ENCODE peak calls at places on chromosomes 11 and 22, in four cellular contexts. C is GM12878, R is K562, D is SK-N-SH. M is an unnamed sample.

GRCh38 chr11:43486141-43486540 is 127.4 kb downstream of the TTC17 start:
- DNase-seq in D (no peak), R (peak), C (no peak), M (no peak)

GRCh38 chr11:104700609-104701008 is 197.7 kb downstream of the CASP12 start:
- DNase-seq in D (no peak), R (no peak), C (no peak), M (no peak)

GRCh38 chr11:14300661-14301304 is 58.2 kb downstream of the RRAS2 start:
- DNase-seq in R (peak), C (no peak), D (peak), M (peak)

GRCh38 chr11:88535916-88536547 is 198.5 kb upstream of the CTSC start:
- DNase-seq in D (no peak), C (no peak), R (no peak), M (no peak)

GRCh38 chr11:124114942-124115781 is at the start of gene VWA5A:
- DNase-seq in D (peak), C (peak), R (peak), M (peak)

GRCh38 chr11:113085446-113085845 is 124.2 kb downstream of the NCAM1 start:
- DNase-seq in C (no peak), D (no peak), R (no peak), M (no peak)

GRCh38 chr11:72570893-72571741 is 103.1 kb downstream of the PDE2A start:
- DNase-seq in D (no peak), C (no peak), R (no peak), M (no peak)

GRCh38 chr22:41544671-41545476 is 604 bp upstream of the POLR3H start:
- DNase-seq in C (no peak), R (no peak), D (no peak), M (no peak)

GRCh38 chr11:31295308-31295707 is 74.2 kb downstream of the DCDC1 start:
- DNase-seq in D (no peak), R (no peak), C (no peak), M (no peak)

GRCh38 chr22:30208631-30209603 is 37.6 kb downstream of the LIF start:
- DNase-seq in R (peak), D (peak), C (no peak), M (no peak)

GRCh38 chr11:31995525-31996123 is 95.2 kb upstream of the RCN1 start:
- DNase-seq in R (no peak), D (no peak), C (peak), M (no peak)

GRCh38 chr11:65524747-65525658 is at the start of gene SCYL1:
- DNase-seq in C (no peak), D (peak), R (peak), M (peak)

GRCh38 chr11:44246726-44247125 is 63.2 kb downstream of the ALX4 start:
- DNase-seq in C (no peak), R (no peak), D (no peak), M (no peak)

GRCh38 chr11:22711212-22711770 is 44.9 kb downstream of the GAS2 start:
- DNase-seq in D (no peak), C (no peak), R (no peak), M (no peak)

GRCh38 chr11:65113361-65113756 is 1.7 kb downstream of the TM7SF2 start:
- DNase-seq in C (no peak), R (no peak), D (peak), M (no peak)

GRCh38 chr11:76824980-76825725 is 35.6 kb upstream of the ACER3 start:
- DNase-seq in D (no peak), R (peak), C (no peak), M (no peak)

GRCh38 chr11:44946268-44946667 is 4.4 kb downstream of the TP53I11 start:
- DNase-seq in D (no peak), C (no peak), R (no peak), M (no peak)

GRCh38 chr11:76918941-76919386 is 58.2 kb downstream of the ACER3 start:
- DNase-seq in C (peak), R (peak), D (peak), M (no peak)

GRCh38 chr11:62552931-62553838 is 6.6 kb upstream of the AHNAK start:
- DNase-seq in D (no peak), C (no peak), R (peak), M (peak)

GRCh38 chr11:8787372-8787771 is 104.8 kb downstream of the RPL27A start:
- DNase-seq in C (no peak), D (no peak), R (no peak), M (no peak)

GRCh38 chr11:111459506-111460270 is 52.5 kb downstream of the BTG4 start:
- DNase-seq in R (no peak), C (no peak), D (peak), M (no peak)

GRCh38 chr11:65501530-65502273 is 2.9 kb downstream of the MALAT1 start:
- DNase-seq in R (peak), C (no peak), D (no peak), M (no peak)

GRCh38 chr11:35021589-35021988 is 105.2 kb downstream of the PDHX start:
- DNase-seq in D (no peak), C (no peak), R (no peak), M (no peak)

GRCh38 chr11:27392715-27393114 is 29.7 kb upstream of the CCDC34 start:
- DNase-seq in D (no peak), R (peak), C (no peak), M (no peak)

GRCh38 chr11:125756050-125756449 is 10.0 kb downstream of the PATE1 start:
- DNase-seq in C (no peak), R (no peak), D (no peak), M (no peak)

GRCh38 chr22:17872491-17872890 is 98.2 kb upstream of the BID start:
- DNase-seq in C (no peak), D (no peak), R (no peak), M (no peak)

GRCh38 chr11:121563003-121563402 is 110.2 kb upstream of the SORL1-AS1 start:
- DNase-seq in D (no peak), R (no peak), C (no peak), M (no peak)

GRCh38 chr22:47497666-47498065 is 735.2 kb downstream of the TBC1D22A start:
- DNase-seq in D (no peak), C (no peak), R (no peak), M (no peak)

GRCh38 chr11:115659061-115659963 is 155.1 kb upstream of the CADM1 start:
- DNase-seq in C (no peak), D (peak), R (no peak), M (peak)

GRCh38 chr11:17298302-17298701 is 21.8 kb downstream of the NUCB2 start:
- DNase-seq in D (no peak), R (no peak), C (no peak), M (no peak)

GRCh38 chr11:41382927-41383326 is 76.5 kb downstream of the LRRC4C start:
- DNase-seq in R (no peak), D (no peak), C (no peak), M (no peak)

GRCh38 chr11:10725114-10725906 is 25.7 kb upstream of the CTR9 start:
- DNase-seq in R (peak), D (no peak), C (no peak), M (no peak)

GRCh38 chr22:43823911-43824665 is 12.0 kb upstream of the EFCAB6 start:
- DNase-seq in D (no peak), C (no peak), R (no peak), M (no peak)

GRCh38 chr22:37053310-37054077 is 2.0 kb downstream of the KCTD17 start:
- DNase-seq in D (no peak), R (no peak), C (no peak), M (no peak)

GRCh38 chr11:123231777-123232176 is 36.7 kb upstream of the CLMP start:
- DNase-seq in D (no peak), C (no peak), R (no peak), M (no peak)

GRCh38 chr22:42363851-42364250 is 68.4 kb downstream of the NFAM1 start:
- DNase-seq in R (no peak), C (no peak), D (no peak), M (no peak)

GRCh38 chr11:119505861-119506260 is 82.9 kb upstream of the THY1 start:
- DNase-seq in D (no peak), C (no peak), R (no peak), M (no peak)

GRCh38 chr11:19091366-19091765 is 25.6 kb upstream of the ZDHHC13 start:
- DNase-seq in D (no peak), C (no peak), R (no peak), M (no peak)

GRCh38 chr11:119897046-119897440 is 168.0 kb upstream of the NECTIN1 start:
- DNase-seq in R (no peak), C (no peak), D (no peak), M (no peak)

DNA sequence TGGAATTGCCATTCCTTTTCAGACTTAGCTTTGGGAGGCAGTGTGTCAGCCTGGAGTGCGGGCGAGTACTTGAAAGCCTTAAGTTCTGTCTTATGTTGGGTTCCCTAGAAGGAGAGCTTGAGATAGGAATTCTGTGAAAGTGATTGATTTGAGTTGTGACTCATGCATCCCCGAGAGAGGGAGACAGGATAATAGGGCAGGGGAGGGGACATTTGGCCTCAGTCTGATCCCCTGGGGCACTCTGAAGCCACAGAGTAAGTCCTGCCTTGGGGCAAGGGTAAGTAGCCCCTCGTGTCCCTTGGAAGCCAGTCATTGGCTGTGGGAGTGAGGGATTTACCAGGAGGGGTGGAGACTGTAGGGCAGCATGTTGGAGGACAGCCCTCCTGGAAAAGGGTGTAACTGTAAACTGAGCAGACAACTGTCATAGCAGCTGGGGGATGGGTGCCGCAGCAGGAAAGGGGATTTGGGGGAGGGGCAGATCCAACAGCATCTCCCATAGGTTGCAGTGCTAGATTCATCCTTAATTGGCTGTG is 44.0 kb downstream of the KIAA1671 start:
- DNase-seq in D (peak), C (no peak), R (no peak), M (peak)
- TF ChIP-seq USF1 in D (no peak), C (no peak), R (no peak), M (no peak)

GRCh38 chr22:38129021-38129420 is 18.5 kb upstream of the BAIAP2L2 start:
- DNase-seq in C (no peak), D (no peak), R (no peak), M (no peak)

GRCh38 chr22:38127869-38128268 is 17.4 kb upstream of the BAIAP2L2 start:
- DNase-seq in D (no peak), C (no peak), R (no peak), M (no peak)

GRCh38 chr22:38125038-38125610 is 14.6 kb upstream of the BAIAP2L2 start:
- DNase-seq in R (no peak), D (no peak), C (no peak), M (no peak)

GRCh38 chr22:38125731-38126344 is 15.4 kb upstream of the BAIAP2L2 start:
- DNase-seq in C (no peak), R (no peak), D (no peak), M (no peak)

GRCh38 chr22:38126928-38127668 is 16.6 kb upstream of the BAIAP2L2 start:
- DNase-seq in R (peak), D (no peak), C (no peak), M (no peak)
- TF ChIP-seq USF1 in R (no peak), D (no peak), C (no peak), M (no peak)

DNA sequence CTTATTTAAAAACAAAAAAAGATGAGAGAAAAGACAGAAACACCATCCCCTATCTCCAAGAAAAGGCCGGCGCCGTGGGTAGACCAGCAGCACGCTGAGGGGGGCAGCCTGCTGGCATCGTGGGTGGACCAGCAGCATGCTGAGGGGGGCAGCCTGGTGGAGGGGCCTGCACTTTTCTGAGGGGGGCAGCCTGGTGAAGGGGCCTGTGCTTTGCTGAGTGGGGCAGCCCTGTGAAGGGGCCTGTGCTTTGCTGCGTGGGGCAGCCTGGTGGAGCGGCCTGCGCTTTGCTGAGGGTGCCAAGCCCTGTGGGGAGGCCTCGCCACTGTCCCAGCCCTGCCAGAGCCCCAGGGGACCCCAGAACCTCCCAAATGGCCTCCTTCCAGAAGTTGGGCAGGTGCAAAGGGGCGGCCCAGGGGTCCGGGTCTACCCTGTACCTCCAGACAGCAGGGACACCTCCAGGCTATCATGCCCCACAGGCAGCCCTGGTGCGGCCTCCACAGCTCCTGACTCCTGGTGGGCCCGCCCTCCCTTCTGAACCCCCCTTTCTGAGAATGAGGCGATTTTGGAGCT is 1185.7 kb downstream of the BRD1 start:
- DNase-seq in C (no peak), D (no peak), R (no peak), M (no peak)
- TF ChIP-seq USF1 in C (no peak), D (no peak), R (no peak), M (no peak)

GRCh38 chr11:67351275-67352005 is 1.9 kb downstream of the POLD4 start:
- DNase-seq in R (peak), D (peak), C (no peak), M (peak)
- TF ChIP-seq USF1 in R (no peak), D (no peak), C (no peak), M (no peak)

GRCh38 chr11:2463766-2464277 is 19.0 kb downstream of the KCNQ1 start:
- DNase-seq in D (no peak), C (no peak), R (no peak), M (no peak)
- TF ChIP-seq USF1 in D (no peak), C (no peak), R (no peak), M (no peak)

DNA sequence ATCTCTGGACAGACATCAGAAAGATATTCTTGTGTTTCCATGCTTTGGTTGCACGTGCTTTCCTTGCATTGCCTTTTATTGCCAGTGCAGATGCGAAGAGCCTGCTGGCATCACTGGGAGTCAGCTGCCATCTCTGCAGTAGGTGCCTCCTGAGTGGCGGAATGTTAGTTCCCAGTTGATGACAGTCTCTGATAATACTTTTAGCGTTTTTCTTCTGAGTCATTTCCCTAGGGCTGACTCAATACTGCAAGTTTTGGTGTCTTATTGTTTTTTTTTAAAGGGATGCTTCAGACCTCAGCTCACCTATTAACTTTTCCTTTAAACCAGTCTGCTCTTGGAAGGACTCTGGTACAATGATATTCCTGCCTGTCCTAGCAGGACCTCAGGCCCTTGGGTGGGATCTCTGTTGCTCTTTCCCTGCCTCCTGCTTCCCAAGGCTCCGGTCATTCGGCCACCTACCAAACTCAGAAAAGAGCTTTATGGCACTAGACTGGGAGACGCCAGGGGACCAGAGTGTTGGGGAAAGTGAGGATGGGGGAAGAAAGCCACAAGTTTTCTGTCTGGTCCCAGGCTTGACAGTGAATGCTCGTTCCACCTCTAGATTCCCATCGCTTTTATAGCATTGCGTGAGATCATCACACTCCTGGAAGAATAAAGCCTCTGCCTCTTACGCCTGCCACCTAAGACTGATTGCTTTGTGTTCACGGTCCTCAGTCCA is 308.7 kb downstream of the DDX10 start:
- DNase-seq in R (no peak), D (no peak), C (no peak), M (no peak)
- TF ChIP-seq USF1 in R (no peak), D (peak), C (no peak), M (no peak)

DNA sequence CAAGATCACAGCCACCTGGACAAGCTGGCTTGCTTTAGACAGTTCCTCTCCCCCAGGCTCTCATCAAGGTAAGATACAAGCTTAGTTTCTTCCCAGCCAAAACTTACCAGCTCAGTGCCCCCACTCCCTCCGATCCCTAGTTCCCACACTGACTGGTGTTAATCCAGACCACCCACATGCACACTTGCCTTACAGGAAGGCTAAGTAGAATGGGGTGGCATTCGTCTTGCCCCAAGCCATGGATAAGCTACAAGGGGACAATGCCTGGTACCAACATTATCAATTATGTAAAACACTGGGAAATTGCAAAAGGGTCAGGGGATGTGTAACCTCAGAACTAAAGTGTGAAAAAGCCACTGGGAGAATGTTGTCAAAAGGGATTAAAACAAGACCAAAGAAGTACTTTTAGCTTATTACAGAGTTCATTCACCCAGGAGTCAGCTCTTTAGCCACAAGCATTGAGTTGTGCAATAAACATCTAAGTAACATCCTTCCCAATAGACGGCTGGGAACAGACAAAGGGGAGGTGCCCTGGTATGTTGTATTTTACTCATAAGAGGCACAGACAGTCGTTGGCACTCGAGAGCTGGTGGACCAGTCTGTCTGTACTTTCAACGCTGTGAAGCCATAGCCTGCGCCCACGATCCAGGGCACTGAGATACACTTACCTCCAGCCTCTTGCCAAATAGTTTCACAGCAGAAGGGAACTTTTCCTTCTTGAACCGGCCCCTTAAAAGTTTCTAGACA is 1.1 kb downstream of the DHCR7 start:
- DNase-seq in R (no peak), C (no peak), D (no peak), M (no peak)
- TF ChIP-seq USF1 in R (no peak), C (no peak), D (no peak), M (no peak)

GRCh38 chr11:117523680-117524079 is 196.0 kb downstream of the CEP164 start:
- DNase-seq in R (no peak), C (no peak), D (no peak), M (no peak)
- TF ChIP-seq USF1 in R (no peak), C (no peak), D (no peak), M (no peak)

GRCh38 chr22:46149998-46150549 is at the start of gene PPARA:
- DNase-seq in D (peak), R (peak), C (no peak), M (peak)
- TF ChIP-seq USF1 in D (no peak), R (no peak), C (no peak), M (no peak)

DNA sequence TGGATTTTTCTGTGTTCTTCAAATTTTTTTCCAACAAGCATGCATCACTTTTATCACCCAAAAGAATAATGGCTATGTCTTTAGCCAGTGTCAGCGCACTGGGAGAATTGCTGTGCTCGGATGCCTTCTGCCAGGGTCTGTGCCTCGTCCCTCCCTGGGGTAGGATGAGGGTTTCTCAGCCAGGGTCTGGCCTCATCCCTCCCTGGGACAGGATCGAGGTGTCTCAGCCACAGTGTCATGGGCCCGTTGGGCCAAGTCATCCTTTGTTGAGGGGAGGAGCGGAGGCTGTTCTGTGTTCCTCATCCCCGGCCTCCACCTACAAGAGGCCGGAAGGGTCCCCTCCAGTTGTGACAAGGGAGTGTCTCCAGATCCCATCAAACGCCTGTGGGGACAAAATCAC is 22.7 kb downstream of the LINC01488 start:
- DNase-seq in C (no peak), R (no peak), D (no peak), M (no peak)
- TF ChIP-seq USF1 in C (no peak), R (no peak), D (no peak), M (no peak)

M was measured in WTC11.